ENCODE peak calls at places on chromosomes 11 and 22, in six cellular contexts. W is astrocyte of the spinal cord, Q is esophagus squamous epithelium, B is M059J, X is RPMI8226, R is GM03348. K is an unnamed sample.

GRCh38 chr11:72524711-72525110 is 90.4 kb upstream of the CLPB start:
- DNase-seq in W (no peak), Q (no peak), B (peak), X (no peak), R (peak), K (peak)

GRCh38 chr11:69524291-69524882 is 42.9 kb downstream of the LINC01488 start:
- DNase-seq in W (peak), Q (no peak), B (peak), X (no peak), R (peak), K (peak)

GRCh38 chr11:1749020-1749758 is 1.2 kb downstream of the IFITM10 start:
- DNase-seq in W (no peak), Q (no peak), B (peak), X (no peak), R (peak), K (peak)

GRCh38 chr11:94662065-94662779 is 95.1 kb downstream of the PIWIL4 start:
- DNase-seq in W (no peak), Q (no peak), B (no peak), X (no peak), R (no peak), K (no peak)

GRCh38 chr11:64656797-64657196 is 65.8 kb downstream of the SLC22A12 start:
- DNase-seq in W (no peak), Q (no peak), B (no peak), X (no peak), R (no peak), K (no peak)

GRCh38 chr11:68370211-68371111 is 58.1 kb downstream of the LRP5 start:
- DNase-seq in W (no peak), Q (no peak), B (no peak), X (peak), R (peak), K (no peak)

GRCh38 chr11:113849713-113850112 is 25.7 kb downstream of the USP28 start:
- DNase-seq in W (no peak), Q (no peak), B (no peak), X (no peak), R (no peak), K (no peak)

GRCh38 chr22:23035557-23036277 is 34.6 kb upstream of the GNAZ start:
- DNase-seq in W (no peak), Q (no peak), B (no peak), X (peak), R (no peak), K (no peak)

GRCh38 chr11:1502168-1502955 is 15.8 kb upstream of the MOB2 start:
- DNase-seq in W (no peak), Q (no peak), B (no peak), X (no peak), R (no peak), K (no peak)

GRCh38 chr11:14320020-14320419 is 39.0 kb downstream of the RRAS2 start:
- DNase-seq in W (peak), Q (no peak), B (peak), X (no peak), R (no peak), K (no peak)

GRCh38 chr11:100918551-100919500 is 210.8 kb downstream of the PGR start:
- DNase-seq in W (peak), Q (no peak), B (peak), X (peak), R (no peak), K (no peak)

GRCh38 chr11:23555085-23555484 is 694.8 kb upstream of the CCDC179 start:
- DNase-seq in W (peak), Q (no peak), B (peak), X (no peak), R (peak), K (no peak)

GRCh38 chr22:29195118-29195963 is 10.4 kb upstream of the EMID1 start:
- DNase-seq in W (no peak), Q (no peak), B (no peak), X (no peak), R (no peak), K (no peak)

GRCh38 chr22:27919943-27920755 is 1.1 kb upstream of the PITPNB start:
- DNase-seq in W (peak), Q (no peak), B (peak), X (no peak), R (peak), K (peak)

GRCh38 chr11:33094157-33094556 is 54.8 kb downstream of the TCP11L1 start:
- DNase-seq in W (no peak), Q (no peak), B (no peak), X (no peak), R (no peak), K (no peak)

GRCh38 chr11:1296287-1296686 is 13.1 kb downstream of the TOLLIP start:
- DNase-seq in W (no peak), Q (no peak), B (no peak), X (no peak), R (no peak), K (no peak)

GRCh38 chr11:64925536-64926449 is 1.3 kb downstream of the PPP2R5B start:
- DNase-seq in W (no peak), Q (no peak), B (no peak), X (no peak), R (no peak), K (no peak)

GRCh38 chr22:38317237-38317994 is at the start of gene CSNK1E:
- DNase-seq in W (peak), Q (no peak), B (peak), X (peak), R (peak), K (peak)

GRCh38 chr11:7353100-7353499 is 101.4 kb downstream of the SYT9 start:
- DNase-seq in W (no peak), Q (no peak), B (peak), X (peak), R (peak), K (peak)

GRCh38 chr11:132334769-132335280 is 964.4 kb downstream of the NTM start:
- DNase-seq in W (no peak), Q (no peak), B (no peak), X (no peak), R (no peak), K (no peak)

GRCh38 chr11:116175707-116176106 is 597.1 kb downstream of the BUD13 start:
- DNase-seq in W (no peak), Q (no peak), B (no peak), X (no peak), R (no peak), K (no peak)

GRCh38 chr22:40524392-40525249 is 111.9 kb downstream of the MRTFA start:
- DNase-seq in W (no peak), Q (no peak), B (no peak), X (no peak), R (no peak), K (peak)

GRCh38 chr22:30609260-30610185 is 2.5 kb downstream of the TCN2 start:
- DNase-seq in W (peak), Q (no peak), B (peak), X (peak), R (peak), K (peak)

K was measured in mammary epithelial cell.